ENCODE peak calls at places on chromosomes 16 and 17, in five cellular contexts. V, Z, G, E and K are unnamed samples.

GRCh38 chr16:78307824-78308528 is 208.5 kb downstream of the WWOX start:
- DNase-seq in G (no peak), E (no peak), Z (no peak), V (no peak), K (no peak)

GRCh38 chr17:3594056-3594810 is 15.0 kb downstream of the TRPV1 start:
- DNase-seq in E (no peak), Z (no peak), G (peak; percentile 34), V (no peak), K (no peak)

GRCh38 chr16:89257757-89258465 is 40.4 kb downstream of the ZNF778 start:
- DNase-seq in E (no peak), G (no peak), V (no peak), Z (no peak), K (no peak)

GRCh38 chr16:81476732-81477131 is 32.1 kb downstream of the CMIP start:
- DNase-seq in V (no peak), G (no peak), Z (no peak), E (no peak), K (no peak)

GRCh38 chr17:66750756-66751543 is 84.0 kb upstream of the CACNG5 start:
- DNase-seq in G (no peak), V (no peak), Z (no peak), E (no peak), K (no peak)

GRCh38 chr17:82502207-82502606 is 17.3 kb upstream of the FOXK2 start:
- DNase-seq in Z (no peak), G (peak; percentile 92), V (no peak), E (no peak), K (no peak)

GRCh38 chr16:84190731-84191388 is at the start of gene ADAD2:
- DNase-seq in E (no peak), G (no peak), Z (no peak), V (no peak), K (no peak)

GRCh38 chr16:86532526-86532815 is 22.1 kb downstream of the FOXF1 start:
- DNase-seq in E (no peak), Z (no peak), V (no peak), G (no peak), K (no peak)

GRCh38 chr17:77212081-77212832 is 71.5 kb downstream of the SEC14L1 start:
- DNase-seq in V (no peak), G (no peak), Z (no peak), E (no peak), K (no peak)

GRCh38 chr16:21697032-21697431 is 33.3 kb downstream of the OTOA start:
- DNase-seq in G (no peak), E (no peak), Z (no peak), V (no peak), K (no peak)